ENCODE peak calls at places on chromosomes 5 and 9, in eight cellular contexts. One of them, this sample, is unnamed.

GRCh38 chr5:78537821-78538220 is 110.8 kb downstream of the LHFPL2 start:
- DNase-seq in lower leg skin: no peak
- DNase-seq in bronchial epithelial cell: peak
- DNase-seq in fibroblast of the aortic adventitia: peak
- DNase-seq in astrocyte of the spinal cord: peak
- DNase-seq in AG09309: no peak
- DNase-seq in fibroblast of lung: peak
- DNase-seq in nephron progenitor cell: no peak
- DNase-seq in this sample: peak

GRCh38 chr5:131679911-131680310 is 44.9 kb upstream of the RAPGEF6 start:
- DNase-seq in AG09309: peak
- DNase-seq in astrocyte of the spinal cord: peak
- DNase-seq in nephron progenitor cell: no peak
- DNase-seq in lower leg skin: no peak
- DNase-seq in bronchial epithelial cell: peak
- DNase-seq in fibroblast of lung: peak
- DNase-seq in fibroblast of the aortic adventitia: peak
- DNase-seq in this sample: peak

GRCh38 chr9:3343671-3344070 is 182.1 kb downstream of the RFX3 start:
- DNase-seq in nephron progenitor cell: no peak
- DNase-seq in lower leg skin: no peak
- DNase-seq in bronchial epithelial cell: no peak
- DNase-seq in fibroblast of the aortic adventitia: no peak
- DNase-seq in AG09309: no peak
- DNase-seq in astrocyte of the spinal cord: no peak
- DNase-seq in fibroblast of lung: peak
- DNase-seq in this sample: no peak

GRCh38 chr9:14652729-14653377 is 40.4 kb downstream of the ZDHHC21 start:
- DNase-seq in fibroblast of the aortic adventitia: peak
- DNase-seq in lower leg skin: no peak
- DNase-seq in astrocyte of the spinal cord: peak
- DNase-seq in AG09309: no peak
- DNase-seq in nephron progenitor cell: no peak
- DNase-seq in fibroblast of lung: peak
- DNase-seq in bronchial epithelial cell: peak
- DNase-seq in this sample: peak

GRCh38 chr9:124779368-124780059 is 2.6 kb downstream of the OLFML2A start:
- DNase-seq in nephron progenitor cell: peak
- DNase-seq in bronchial epithelial cell: peak
- DNase-seq in fibroblast of the aortic adventitia: peak
- DNase-seq in lower leg skin: peak
- DNase-seq in astrocyte of the spinal cord: peak
- DNase-seq in fibroblast of lung: peak
- DNase-seq in AG09309: peak
- DNase-seq in this sample: peak

GRCh38 chr9:96777539-96777864 is 385 bp downstream of the ZNF510 start:
- DNase-seq in nephron progenitor cell: no peak
- DNase-seq in astrocyte of the spinal cord: no peak
- DNase-seq in AG09309: no peak
- DNase-seq in fibroblast of lung: no peak
- DNase-seq in lower leg skin: no peak
- DNase-seq in fibroblast of the aortic adventitia: no peak
- DNase-seq in bronchial epithelial cell: no peak
- DNase-seq in this sample: no peak

GRCh38 chr5:78283105-78283504 is 11.4 kb downstream of the AP3B1 start:
- DNase-seq in fibroblast of lung: no peak
- DNase-seq in fibroblast of the aortic adventitia: no peak
- DNase-seq in bronchial epithelial cell: no peak
- DNase-seq in astrocyte of the spinal cord: no peak
- DNase-seq in lower leg skin: no peak
- DNase-seq in nephron progenitor cell: no peak
- DNase-seq in AG09309: no peak
- DNase-seq in this sample: no peak

GRCh38 chr5:79535477-79536192 is 21.7 kb upstream of the HOMER1 start:
- DNase-seq in bronchial epithelial cell: no peak
- DNase-seq in astrocyte of the spinal cord: no peak
- DNase-seq in fibroblast of lung: no peak
- DNase-seq in AG09309: no peak
- DNase-seq in fibroblast of the aortic adventitia: no peak
- DNase-seq in lower leg skin: no peak
- DNase-seq in nephron progenitor cell: no peak
- DNase-seq in this sample: peak

GRCh38 chr5:10272053-10272869 is 22.2 kb downstream of the CCT5 start:
- DNase-seq in bronchial epithelial cell: no peak
- DNase-seq in astrocyte of the spinal cord: no peak
- DNase-seq in AG09309: no peak
- DNase-seq in fibroblast of the aortic adventitia: no peak
- DNase-seq in fibroblast of lung: no peak
- DNase-seq in nephron progenitor cell: no peak
- DNase-seq in lower leg skin: no peak
- DNase-seq in this sample: no peak

GRCh38 chr9:98225015-98225442 is 30.4 kb downstream of the TBC1D2 start:
- DNase-seq in fibroblast of the aortic adventitia: no peak
- DNase-seq in AG09309: no peak
- DNase-seq in fibroblast of lung: no peak
- DNase-seq in lower leg skin: no peak
- DNase-seq in astrocyte of the spinal cord: no peak
- DNase-seq in nephron progenitor cell: no peak
- DNase-seq in bronchial epithelial cell: no peak
- DNase-seq in this sample: no peak

GRCh38 chr5:89097103-89097502 is 214.1 kb upstream of the MEF2C start:
- DNase-seq in astrocyte of the spinal cord: no peak
- DNase-seq in AG09309: no peak
- DNase-seq in lower leg skin: no peak
- DNase-seq in fibroblast of lung: no peak
- DNase-seq in bronchial epithelial cell: peak
- DNase-seq in fibroblast of the aortic adventitia: no peak
- DNase-seq in nephron progenitor cell: no peak
- DNase-seq in this sample: no peak

GRCh38 chr9:130728721-130729120 is 35.1 kb downstream of the EXOSC2 start:
- DNase-seq in astrocyte of the spinal cord: peak
- DNase-seq in lower leg skin: no peak
- DNase-seq in bronchial epithelial cell: peak
- DNase-seq in nephron progenitor cell: no peak
- DNase-seq in AG09309: peak
- DNase-seq in fibroblast of lung: peak
- DNase-seq in fibroblast of the aortic adventitia: peak
- DNase-seq in this sample: peak

GRCh38 chr9:85213650-85214607 is 527.8 kb downstream of the AGTPBP1 start:
- DNase-seq in nephron progenitor cell: no peak
- DNase-seq in bronchial epithelial cell: no peak
- DNase-seq in fibroblast of the aortic adventitia: no peak
- DNase-seq in fibroblast of lung: no peak
- DNase-seq in AG09309: no peak
- DNase-seq in astrocyte of the spinal cord: no peak
- DNase-seq in lower leg skin: no peak
- DNase-seq in this sample: no peak

GRCh38 chr9:38041564-38042267 is 27.3 kb downstream of the SHB start:
- DNase-seq in fibroblast of the aortic adventitia: no peak
- DNase-seq in bronchial epithelial cell: no peak
- DNase-seq in astrocyte of the spinal cord: no peak
- DNase-seq in fibroblast of lung: no peak
- DNase-seq in AG09309: no peak
- DNase-seq in nephron progenitor cell: no peak
- DNase-seq in lower leg skin: no peak
- DNase-seq in this sample: no peak

GRCh38 chr9:21906878-21907277 is 87.3 kb downstream of the CDKN2A start:
- DNase-seq in AG09309: no peak
- DNase-seq in bronchial epithelial cell: no peak
- DNase-seq in fibroblast of lung: peak
- DNase-seq in lower leg skin: no peak
- DNase-seq in fibroblast of the aortic adventitia: no peak
- DNase-seq in astrocyte of the spinal cord: peak
- DNase-seq in nephron progenitor cell: no peak
- DNase-seq in this sample: no peak

GRCh38 chr9:121026260-121026691 is 23.8 kb downstream of the C5 start:
- DNase-seq in lower leg skin: no peak
- DNase-seq in AG09309: no peak
- DNase-seq in bronchial epithelial cell: peak
- DNase-seq in fibroblast of lung: peak
- DNase-seq in fibroblast of the aortic adventitia: no peak
- DNase-seq in nephron progenitor cell: no peak
- DNase-seq in astrocyte of the spinal cord: peak
- DNase-seq in this sample: no peak

GRCh38 chr5:171795381-171795780 is 9.8 kb downstream of the SMIM23 start:
- DNase-seq in fibroblast of lung: no peak
- DNase-seq in lower leg skin: no peak
- DNase-seq in fibroblast of the aortic adventitia: no peak
- DNase-seq in bronchial epithelial cell: peak
- DNase-seq in astrocyte of the spinal cord: no peak
- DNase-seq in nephron progenitor cell: no peak
- DNase-seq in AG09309: no peak
- DNase-seq in this sample: peak

GRCh38 chr9:5899292-5899691 is 8.6 kb downstream of the MLANA start:
- DNase-seq in fibroblast of the aortic adventitia: no peak
- DNase-seq in nephron progenitor cell: no peak
- DNase-seq in AG09309: no peak
- DNase-seq in astrocyte of the spinal cord: no peak
- DNase-seq in lower leg skin: no peak
- DNase-seq in bronchial epithelial cell: no peak
- DNase-seq in fibroblast of lung: no peak
- DNase-seq in this sample: no peak

DNA sequence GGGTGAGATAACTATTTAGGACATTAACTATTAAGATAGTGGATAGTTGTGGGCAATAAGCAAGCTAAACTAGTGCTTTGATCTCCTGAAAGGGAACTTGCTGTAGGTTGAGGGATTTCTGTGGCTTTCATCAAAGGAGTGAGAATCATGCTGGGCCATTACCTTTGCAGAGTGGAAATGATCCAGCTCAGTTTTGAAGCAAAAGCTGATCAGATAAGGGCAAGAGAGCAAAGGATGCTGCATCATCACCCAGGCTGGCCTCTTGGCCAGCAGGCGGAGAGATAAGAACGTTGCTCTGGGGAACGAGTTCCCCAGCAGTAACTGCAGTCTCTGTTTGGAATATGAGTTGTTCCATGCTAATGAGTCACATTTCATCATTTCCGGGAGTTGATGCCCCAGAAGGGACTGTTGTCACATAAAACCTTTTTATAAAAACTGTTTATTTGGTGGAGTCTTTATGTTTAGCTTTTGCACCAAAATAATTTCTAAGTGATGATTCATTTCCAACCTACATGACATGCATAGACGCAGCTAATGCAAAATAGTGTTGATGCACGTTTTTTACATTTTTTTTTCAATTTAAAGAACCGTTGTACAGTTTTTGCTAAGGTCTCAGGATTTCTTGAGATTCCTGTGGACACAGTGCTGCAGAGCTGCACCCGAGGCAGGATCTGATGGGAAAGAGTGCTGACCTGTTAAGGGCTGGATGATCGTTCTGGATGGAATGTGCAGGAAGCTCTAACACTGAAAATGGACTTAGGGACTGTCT is 99.3 kb downstream of the ACTBL2 start:
- DNase-seq in bronchial epithelial cell: peak
- DNase-seq in astrocyte of the spinal cord: peak
- DNase-seq in fibroblast of the aortic adventitia: peak
- DNase-seq in AG09309: peak
- DNase-seq in lower leg skin: no peak
- DNase-seq in nephron progenitor cell: no peak
- DNase-seq in fibroblast of lung: peak
- DNase-seq in this sample: peak
- TF ChIP-seq CTCF in bronchial epithelial cell: peak
- TF ChIP-seq CTCF in astrocyte of the spinal cord: peak
- TF ChIP-seq CTCF in fibroblast of the aortic adventitia: peak
- TF ChIP-seq CTCF in AG09309: peak
- TF ChIP-seq CTCF in lower leg skin: no peak
- TF ChIP-seq CTCF in nephron progenitor cell: no peak
- TF ChIP-seq CTCF in fibroblast of lung: peak
- TF ChIP-seq CTCF in this sample: peak

DNA sequence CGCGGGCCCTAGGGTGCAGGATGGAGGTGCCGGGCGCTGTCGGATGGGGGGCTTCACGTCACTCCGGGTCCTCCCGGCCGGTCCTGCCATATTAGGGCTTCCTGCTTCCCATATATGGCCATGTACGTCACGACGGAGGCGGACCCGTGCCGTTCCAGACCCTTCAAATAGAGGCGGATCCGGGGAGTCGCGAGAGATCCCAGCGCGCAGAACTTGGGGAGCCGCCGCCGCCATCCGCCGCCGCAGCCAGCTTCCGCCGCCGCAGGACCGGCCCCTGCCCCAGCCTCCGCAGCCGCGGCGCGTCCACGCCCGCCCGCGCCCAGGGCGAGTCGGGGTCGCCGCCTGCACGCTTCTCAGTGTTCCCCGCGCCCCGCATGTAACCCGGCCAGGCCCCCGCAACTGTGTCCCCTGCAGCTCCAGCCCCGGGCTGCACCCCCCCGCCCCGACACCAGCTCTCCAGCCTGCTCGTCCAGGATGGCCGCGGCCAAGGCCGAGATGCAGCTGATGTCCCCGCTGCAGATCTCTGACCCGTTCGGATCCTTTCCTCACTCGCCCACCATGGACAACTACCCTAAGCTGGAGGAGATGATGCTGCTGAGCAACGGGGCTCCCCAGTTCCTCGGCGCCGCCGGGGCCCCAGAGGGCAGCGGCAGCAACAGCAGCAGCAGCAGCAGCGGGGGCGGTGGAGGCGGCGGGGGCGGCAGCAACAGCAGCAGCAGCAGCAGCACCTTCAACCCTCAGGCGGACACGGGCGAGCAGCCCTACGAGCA is at the start of gene EGR1:
- DNase-seq in AG09309: peak
- DNase-seq in fibroblast of lung: peak
- DNase-seq in nephron progenitor cell: peak
- DNase-seq in fibroblast of the aortic adventitia: peak
- DNase-seq in bronchial epithelial cell: peak
- DNase-seq in astrocyte of the spinal cord: peak
- DNase-seq in lower leg skin: peak
- DNase-seq in this sample: peak
- TF ChIP-seq CTCF in AG09309: peak
- TF ChIP-seq CTCF in fibroblast of lung: no peak
- TF ChIP-seq CTCF in nephron progenitor cell: no peak
- TF ChIP-seq CTCF in fibroblast of the aortic adventitia: peak
- TF ChIP-seq CTCF in bronchial epithelial cell: no peak
- TF ChIP-seq CTCF in astrocyte of the spinal cord: no peak
- TF ChIP-seq CTCF in lower leg skin: no peak
- TF ChIP-seq CTCF in this sample: no peak

GRCh38 chr5:14247054-14247386 is 103.9 kb downstream of the TRIO start:
- DNase-seq in fibroblast of lung: no peak
- DNase-seq in lower leg skin: no peak
- DNase-seq in nephron progenitor cell: no peak
- DNase-seq in AG09309: no peak
- DNase-seq in bronchial epithelial cell: no peak
- DNase-seq in fibroblast of the aortic adventitia: no peak
- DNase-seq in astrocyte of the spinal cord: no peak
- DNase-seq in this sample: no peak
- TF ChIP-seq CTCF in fibroblast of lung: no peak
- TF ChIP-seq CTCF in lower leg skin: no peak
- TF ChIP-seq CTCF in nephron progenitor cell: no peak
- TF ChIP-seq CTCF in AG09309: no peak
- TF ChIP-seq CTCF in bronchial epithelial cell: no peak
- TF ChIP-seq CTCF in fibroblast of the aortic adventitia: no peak
- TF ChIP-seq CTCF in astrocyte of the spinal cord: no peak
- TF ChIP-seq CTCF in this sample: no peak

DNA sequence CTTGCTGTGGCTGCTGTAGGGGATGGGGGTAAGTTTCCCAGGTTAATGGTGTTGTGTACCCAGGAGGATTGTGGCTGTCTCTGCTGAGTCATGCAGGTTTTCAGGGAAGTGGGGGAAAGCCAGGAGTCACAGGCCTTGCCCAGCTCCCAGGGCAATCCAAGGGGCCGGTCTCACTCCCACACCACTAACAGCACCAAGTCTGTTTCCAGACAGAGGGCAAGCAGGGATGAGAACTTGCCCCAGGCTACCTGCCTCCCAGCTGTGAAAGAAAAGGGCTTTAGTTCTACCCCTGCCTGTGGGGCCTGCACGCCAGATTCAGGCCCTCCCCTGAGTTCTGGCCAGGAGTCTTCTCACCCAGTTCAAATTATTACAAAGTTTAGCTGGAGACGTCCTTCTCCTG is 579.8 kb upstream of the ST8SIA4 start:
- DNase-seq in bronchial epithelial cell: peak
- DNase-seq in astrocyte of the spinal cord: no peak
- DNase-seq in fibroblast of lung: no peak
- DNase-seq in lower leg skin: no peak
- DNase-seq in AG09309: no peak
- DNase-seq in fibroblast of the aortic adventitia: no peak
- DNase-seq in nephron progenitor cell: no peak
- DNase-seq in this sample: no peak
- TF ChIP-seq CTCF in bronchial epithelial cell: no peak
- TF ChIP-seq CTCF in astrocyte of the spinal cord: no peak
- TF ChIP-seq CTCF in fibroblast of lung: no peak
- TF ChIP-seq CTCF in lower leg skin: no peak
- TF ChIP-seq CTCF in AG09309: no peak
- TF ChIP-seq CTCF in fibroblast of the aortic adventitia: no peak
- TF ChIP-seq CTCF in nephron progenitor cell: no peak
- TF ChIP-seq CTCF in this sample: no peak

This sample was measured in MCF 10A.